ENCODE peak calls at places on chromosome 14, in six cellular contexts. One of them, this sample, is unnamed.

GRCh38 chr14:101965145-101965531 is 765 bp downstream of the DYNC1H1 start:
- DNase-seq in HT1080: peak; percentile 53
- DNase-seq in prostate gland: peak; percentile 60
- DNase-seq in heart left ventricle: peak; percentile 80
- DNase-seq in head of caudate nucleus: peak; percentile 85
- DNase-seq in non-pigmented ciliary epithelial cell: no peak
- DNase-seq in this sample: no peak

GRCh38 chr14:26597136-26598080 is at the start of gene NOVA1:
- DNase-seq in heart left ventricle: peak; percentile 53
- DNase-seq in head of caudate nucleus: peak; percentile 66
- DNase-seq in prostate gland: no peak
- DNase-seq in non-pigmented ciliary epithelial cell: no peak
- DNase-seq in HT1080: no peak
- DNase-seq in this sample: no peak

GRCh38 chr14:21059842-21060589 is 2.4 kb downstream of the RNASE8 start:
- DNase-seq in heart left ventricle: no peak
- DNase-seq in HT1080: peak; percentile 64
- DNase-seq in non-pigmented ciliary epithelial cell: no peak
- DNase-seq in prostate gland: no peak
- DNase-seq in head of caudate nucleus: peak; percentile 60
- DNase-seq in this sample: no peak

GRCh38 chr14:95959317-95959716 is 79.8 kb upstream of the C14orf132 start:
- DNase-seq in prostate gland: no peak
- DNase-seq in head of caudate nucleus: no peak
- DNase-seq in HT1080: no peak
- DNase-seq in heart left ventricle: no peak
- DNase-seq in non-pigmented ciliary epithelial cell: no peak
- DNase-seq in this sample: no peak

GRCh38 chr14:105908481-105908911 is 382.1 kb downstream of the TMEM121 start:
- DNase-seq in HT1080: no peak
- DNase-seq in non-pigmented ciliary epithelial cell: no peak
- DNase-seq in prostate gland: no peak
- DNase-seq in head of caudate nucleus: no peak
- DNase-seq in heart left ventricle: no peak
- DNase-seq in this sample: no peak

GRCh38 chr14:42779024-42779423 is 1172.3 kb downstream of the LRFN5 start:
- DNase-seq in head of caudate nucleus: no peak
- DNase-seq in non-pigmented ciliary epithelial cell: no peak
- DNase-seq in HT1080: peak; percentile 15
- DNase-seq in heart left ventricle: no peak
- DNase-seq in prostate gland: no peak
- DNase-seq in this sample: no peak

GRCh38 chr14:102779574-102780315 is 2.5 kb downstream of the TRAF3 start:
- DNase-seq in prostate gland: no peak
- DNase-seq in non-pigmented ciliary epithelial cell: no peak
- DNase-seq in heart left ventricle: no peak
- DNase-seq in head of caudate nucleus: no peak
- DNase-seq in HT1080: no peak
- DNase-seq in this sample: no peak

GRCh38 chr14:93974833-93975232 is 1.5 kb downstream of the ASB2 start:
- DNase-seq in heart left ventricle: no peak
- DNase-seq in head of caudate nucleus: peak; percentile 61
- DNase-seq in non-pigmented ciliary epithelial cell: no peak
- DNase-seq in prostate gland: no peak
- DNase-seq in HT1080: no peak
- DNase-seq in this sample: no peak

GRCh38 chr14:78690836-78691235 is 520.7 kb downstream of the NRXN3 start:
- DNase-seq in head of caudate nucleus: no peak
- DNase-seq in HT1080: peak; percentile 2
- DNase-seq in prostate gland: no peak
- DNase-seq in heart left ventricle: no peak
- DNase-seq in non-pigmented ciliary epithelial cell: no peak
- DNase-seq in this sample: no peak